ENCODE peak calls at places on chromosomes 12 and 14, in nine cellular contexts. C is activated CD8-positive, alpha-beta T cell treated with anti-CD3 and anti-CD28 coated beads for 36 hours; J is NCI-H460; E is NCI-H2081; D is Right ventricle myocardium superior; X is myocyte; A is Peyer's patch; R is Panc1; G is T-cell. K is an unnamed sample.

GRCh38 chr12:75944097-75944904 is 87.3 kb downstream of the PHLDA1 start:
- DNase-seq in C (peak), X (peak), A (no peak), D (no peak), E (no peak), J (peak), G (no peak), R (peak), K (peak)

GRCh38 chr12:102726686-102727085 is 190.4 kb downstream of the PAH start:
- DNase-seq in J (no peak), G (no peak), A (no peak), R (no peak), X (no peak), C (no peak), D (no peak), E (no peak), K (peak)

GRCh38 chr12:14238224-14238792 is 127.2 kb upstream of the ATF7IP start:
- DNase-seq in G (no peak), D (no peak), J (no peak), C (no peak), X (peak), R (no peak), A (no peak), E (no peak), K (no peak)

GRCh38 chr14:64970776-64971451 is 1.2 kb downstream of the RAB15 start:
- DNase-seq in C (no peak), A (no peak), G (no peak), R (no peak), E (no peak), D (no peak), J (no peak), X (peak), K (no peak)

GRCh38 chr14:58298477-58298879 is at the start of gene ARID4A:
- DNase-seq in E (no peak), G (no peak), J (no peak), D (peak), X (no peak), A (peak), R (no peak), C (peak), K (no peak)

GRCh38 chr14:76768671-76769500 is 7.6 kb downstream of the VASH1 start:
- DNase-seq in R (no peak), A (no peak), X (no peak), D (no peak), J (no peak), E (no peak), G (no peak), C (no peak), K (no peak)

GRCh38 chr12:93937812-93938211 is 210.6 kb upstream of the PLXNC1 start:
- DNase-seq in E (no peak), J (no peak), G (no peak), X (no peak), C (no peak), D (no peak), A (no peak), R (no peak), K (no peak)

GRCh38 chr12:121423682-121424631 is 24.0 kb downstream of the RNF34 start:
- DNase-seq in C (no peak), J (no peak), A (no peak), X (peak), R (no peak), E (no peak), D (no peak), G (no peak), K (peak)

GRCh38 chr12:76340680-76341435 is 7.4 kb downstream of the BBS10 start:
- DNase-seq in X (peak), J (no peak), A (no peak), E (no peak), G (no peak), C (no peak), R (no peak), D (no peak), K (peak)

GRCh38 chr12:85765443-85765842 is 70.8 kb downstream of the RASSF9 start:
- DNase-seq in D (no peak), G (no peak), R (no peak), X (no peak), C (no peak), E (peak), A (no peak), J (peak), K (no peak)

GRCh38 chr14:105491366-105492006 is 440 bp downstream of the TEDC1 start:
- DNase-seq in E (peak), R (no peak), X (peak), C (peak), A (peak), J (peak), D (peak), G (peak), K (peak)

GRCh38 chr14:72810201-72810600 is 83.7 kb downstream of the DPF3 start:
- DNase-seq in D (no peak), A (no peak), X (no peak), R (no peak), C (peak), J (no peak), G (peak), E (no peak), K (no peak)

GRCh38 chr14:73173092-73173735 is 36.9 kb downstream of the PSEN1 start:
- DNase-seq in X (peak), D (no peak), R (no peak), C (peak), G (no peak), A (no peak), J (peak), E (no peak), K (peak)

GRCh38 chr14:26982071-26982470 is 384.2 kb upstream of the NOVA1 start:
- DNase-seq in D (no peak), G (no peak), A (no peak), E (no peak), X (no peak), C (no peak), J (no peak), R (no peak), K (no peak)

GRCh38 chr14:40119321-40119720 is 687.1 kb upstream of the FBXO33 start:
- DNase-seq in R (no peak), G (no peak), D (no peak), E (no peak), J (no peak), A (no peak), C (no peak), X (no peak), K (no peak)

GRCh38 chr14:105139831-105140239 is 28.7 kb downstream of the JAG2 start:
- DNase-seq in C (no peak), D (no peak), J (no peak), G (no peak), A (no peak), X (no peak), R (no peak), E (no peak), K (no peak)

GRCh38 chr14:88990856-88991255 is 166.4 kb downstream of the TTC8 start:
- DNase-seq in D (no peak), A (no peak), E (no peak), C (no peak), X (no peak), J (no peak), R (no peak), G (no peak), K (peak)

GRCh38 chr14:35155962-35156361 is 33.6 kb downstream of the PRORP start:
- DNase-seq in C (no peak), X (peak), R (no peak), J (no peak), G (no peak), E (no peak), A (no peak), D (no peak), K (no peak)

GRCh38 chr14:75793806-75794205 is 132.8 kb downstream of the TTLL5 start:
- DNase-seq in R (no peak), C (no peak), A (no peak), D (no peak), X (peak), J (no peak), E (no peak), G (no peak), K (no peak)

GRCh38 chr12:116282371-116283286 is 5.1 kb upstream of the MED13L start:
- DNase-seq in J (no peak), A (no peak), G (no peak), E (no peak), R (no peak), D (no peak), C (no peak), X (no peak), K (peak)

GRCh38 chr12:108643941-108644742 is 10.4 kb upstream of the SELPLG start:
- DNase-seq in J (peak), E (no peak), R (no peak), G (no peak), X (peak), D (no peak), C (no peak), A (no peak), K (no peak)